ENCODE peak calls at places on chromosome 3, in nine cellular contexts. N, G, B, V, C, M, L, S and P are unnamed samples.

GRCh38 chr3:82259994-82260393 is 498.5 kb upstream of the GBE1 start:
- DNase-seq in N (no peak), G (no peak), B (no peak), V (no peak), C (no peak), M (no peak), L (peak), S (no peak), P (no peak)

GRCh38 chr3:137304313-137305056 is 346.7 kb downstream of the IL20RB start:
- DNase-seq in N (no peak), G (no peak), B (no peak), V (no peak), C (no peak), M (no peak), L (no peak), S (peak), P (no peak)

GRCh38 chr3:30181546-30181945 is 424.9 kb upstream of the TGFBR2 start:
- DNase-seq in N (no peak), G (no peak), B (no peak), V (no peak), C (no peak), M (no peak), L (no peak), S (no peak), P (no peak)

GRCh38 chr3:139803294-139803693 is 125.5 kb upstream of the NMNAT3 start:
- DNase-seq in N (no peak), G (no peak), B (no peak), V (no peak), C (no peak), M (no peak), L (no peak), S (no peak), P (no peak)

GRCh38 chr3:99248130-99248529 is 346.6 kb upstream of the DCBLD2 start:
- DNase-seq in N (no peak), G (peak), B (peak), V (no peak), C (no peak), M (no peak), L (peak), S (no peak), P (no peak)

GRCh38 chr3:190444576-190445145 is 5.0 kb downstream of the TMEM207 start:
- DNase-seq in N (no peak), G (no peak), B (peak), V (no peak), C (no peak), M (no peak), L (peak), S (no peak), P (no peak)

GRCh38 chr3:109532257-109533216 is 195.2 kb upstream of the DPPA4 start:
- DNase-seq in N (peak), G (no peak), B (peak), V (peak), C (no peak), M (peak), L (peak), S (peak), P (peak)

GRCh38 chr3:69425249-69425648 is 39.4 kb upstream of the FRMD4B start:
- DNase-seq in N (peak), G (peak), B (peak), V (peak), C (no peak), M (peak), L (peak), S (peak), P (peak)

GRCh38 chr3:44104668-44105321 is 136.9 kb upstream of the TOPAZ1 start:
- DNase-seq in N (peak), G (no peak), B (peak), V (no peak), C (peak), M (peak), L (peak), S (no peak), P (no peak)

GRCh38 chr3:77652624-77653023 is 612.7 kb downstream of the ROBO2 start:
- DNase-seq in N (no peak), G (no peak), B (no peak), V (no peak), C (no peak), M (no peak), L (no peak), S (no peak), P (no peak)

GRCh38 chr3:13045245-13045903 is 27.9 kb downstream of the IQSEC1 start:
- DNase-seq in N (no peak), G (no peak), B (no peak), V (peak), C (no peak), M (no peak), L (no peak), S (no peak), P (peak)

GRCh38 chr3:72230774-72231379 is 445.9 kb upstream of the PROK2 start:
- DNase-seq in N (peak), G (no peak), B (no peak), V (no peak), C (no peak), M (no peak), L (no peak), S (no peak), P (no peak)

GRCh38 chr3:9750556-9751411 is 1.0 kb downstream of the OGG1 start:
- DNase-seq in N (no peak), G (no peak), B (no peak), V (peak), C (no peak), M (no peak), L (peak), S (no peak), P (no peak)

GRCh38 chr3:66473637-66474036 is 27.2 kb downstream of the LRIG1 start:
- DNase-seq in N (peak), G (peak), B (no peak), V (no peak), C (no peak), M (no peak), L (peak), S (no peak), P (no peak)

GRCh38 chr3:132079150-132079549 is 44.3 kb upstream of the CPNE4 start:
- DNase-seq in N (no peak), G (no peak), B (no peak), V (no peak), C (no peak), M (no peak), L (no peak), S (no peak), P (no peak)

GRCh38 chr3:95705786-95706418 is 1108.5 kb upstream of the EPHA6 start:
- DNase-seq in N (no peak), G (peak), B (no peak), V (no peak), C (no peak), M (no peak), L (no peak), S (no peak), P (peak)

GRCh38 chr3:149340310-149340933 is 7.0 kb upstream of the TM4SF18 start:
- DNase-seq in N (peak), G (peak), B (peak), V (no peak), C (no peak), M (no peak), L (peak), S (no peak), P (no peak)

GRCh38 chr3:63961891-63962290 is 49.7 kb upstream of the SCAANT1 start:
- DNase-seq in N (peak), G (peak), B (peak), V (peak), C (no peak), M (peak), L (peak), S (no peak), P (no peak)

GRCh38 chr3:16448691-16449090 is 64.8 kb downstream of the RFTN1 start:
- DNase-seq in N (peak), G (peak), B (peak), V (peak), C (no peak), M (peak), L (peak), S (no peak), P (no peak)

GRCh38 chr3:187987919-187988318 is 166.0 kb upstream of the LPP start:
- DNase-seq in N (no peak), G (no peak), B (no peak), V (no peak), C (no peak), M (no peak), L (no peak), S (no peak), P (no peak)

GRCh38 chr3:170811515-170811914 is 58.5 kb downstream of the RPL22L1 start:
- DNase-seq in N (peak), G (peak), B (peak), V (no peak), C (no peak), M (no peak), L (peak), S (no peak), P (no peak)

GRCh38 chr3:60935709-60936108 is 315.5 kb downstream of the FHIT start:
- DNase-seq in N (peak), G (no peak), B (peak), V (no peak), C (no peak), M (peak), L (peak), S (no peak), P (no peak)

GRCh38 chr3:72728329-72728889 is 119.8 kb downstream of the SHQ1 start:
- DNase-seq in N (no peak), G (no peak), B (no peak), V (no peak), C (no peak), M (no peak), L (no peak), S (no peak), P (no peak)

GRCh38 chr3:53236112-53236841 is 19.5 kb downstream of the TKT start:
- DNase-seq in N (peak), G (peak), B (peak), V (no peak), C (no peak), M (peak), L (peak), S (no peak), P (no peak)

GRCh38 chr3:23807161-23808015 is 1.6 kb downstream of the UBE2E1 start:
- DNase-seq in N (peak), G (no peak), B (peak), V (peak), C (no peak), M (no peak), L (peak), S (no peak), P (peak)

GRCh38 chr3:194690501-194691372 is 5.1 kb downstream of the FAM43A start:
- DNase-seq in N (no peak), G (peak), B (no peak), V (peak), C (no peak), M (no peak), L (peak), S (no peak), P (no peak)

GRCh38 chr3:194688207-194688711 is 2.6 kb downstream of the FAM43A start:
- DNase-seq in N (peak), G (peak), B (no peak), V (peak), C (no peak), M (no peak), L (peak), S (peak), P (no peak)

GRCh38 chr3:194688946-194689345 is 3.3 kb downstream of the FAM43A start:
- DNase-seq in N (no peak), G (no peak), B (no peak), V (no peak), C (no peak), M (no peak), L (no peak), S (no peak), P (no peak)

GRCh38 chr3:194689493-194689901 is 3.8 kb downstream of the FAM43A start:
- DNase-seq in N (peak), G (peak), B (no peak), V (peak), C (no peak), M (no peak), L (peak), S (no peak), P (peak)

GRCh38 chr3:194691481-194692281 is 6.0 kb downstream of the FAM43A start:
- DNase-seq in N (no peak), G (peak), B (no peak), V (peak), C (peak), M (no peak), L (no peak), S (no peak), P (no peak)
- H3K4me2 ChIP-seq in N (no peak), G (no peak), B (no peak), V (peak), C (peak), M (no peak), L (no peak), S (no peak), P (no peak)

DNA sequence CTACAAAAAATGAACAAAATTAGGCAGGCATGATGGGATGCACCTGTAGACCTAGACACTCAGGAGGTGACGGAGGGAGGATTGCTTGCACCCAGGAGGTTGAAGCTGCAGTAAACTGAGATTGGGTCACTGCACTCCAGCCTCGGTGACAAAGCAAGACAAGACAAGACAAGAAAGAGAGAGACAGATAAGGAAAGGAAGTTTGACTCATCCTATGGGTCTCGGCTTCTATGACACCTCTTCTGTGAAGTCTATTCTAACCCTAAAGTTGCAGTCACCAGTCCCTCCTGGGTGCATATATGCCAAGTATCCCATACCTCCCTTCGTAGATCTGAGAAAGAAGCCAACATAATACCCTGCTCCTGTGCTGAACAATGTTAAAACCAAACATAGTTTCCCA is 7.9 kb upstream of the ZMAT3 start:
- DNase-seq in N (no peak), G (no peak), B (no peak), V (no peak), C (no peak), M (no peak), L (no peak), S (no peak), P (no peak)
- H2AFZ ChIP-seq in N (no peak), G (no peak), B (no peak), V (no peak), C (no peak), M (no peak), L (no peak), S (peak), P (no peak)

GRCh38 chr3:113330742-113331141 is 110.6 kb downstream of the CFAP44 start:
- DNase-seq in N (no peak), G (no peak), B (no peak), V (no peak), C (no peak), M (no peak), L (no peak), S (no peak), P (no peak)

GRCh38 chr3:113331187-113331586 is 110.1 kb downstream of the CFAP44 start:
- DNase-seq in N (no peak), G (no peak), B (no peak), V (no peak), C (no peak), M (no peak), L (no peak), S (no peak), P (no peak)

GRCh38 chr3:113329757-113330156 is 111.5 kb downstream of the CFAP44 start:
- DNase-seq in N (peak), G (no peak), B (no peak), V (no peak), C (no peak), M (no peak), L (no peak), S (no peak), P (no peak)
- H3K4me2 ChIP-seq in N (no peak), G (no peak), B (no peak), V (no peak), C (no peak), M (no peak), L (no peak), S (no peak), P (no peak)

DNA sequence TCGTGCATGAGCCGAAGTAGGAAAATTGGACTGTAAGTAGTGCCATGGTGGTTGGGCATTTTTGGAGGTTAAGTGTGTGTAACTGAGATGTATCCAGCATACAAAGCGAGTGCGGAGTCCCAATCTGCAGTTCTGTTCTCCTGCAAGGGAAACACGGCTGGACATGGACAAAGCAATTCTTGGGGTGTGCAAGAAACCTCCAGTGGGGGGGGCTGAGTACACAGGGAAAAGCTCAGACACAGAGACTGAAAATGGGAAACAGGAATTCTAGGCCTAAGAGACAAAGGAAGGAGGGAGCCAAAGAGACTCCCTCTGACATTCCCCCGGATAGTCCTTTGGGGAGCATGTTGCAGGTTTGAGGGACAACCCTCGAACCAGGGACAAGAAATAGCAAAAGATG is 83.2 kb upstream of the PLSCR4 start:
- DNase-seq in N (peak), G (peak), B (peak), V (no peak), C (no peak), M (no peak), L (peak), S (no peak), P (no peak)
- H2AFZ ChIP-seq in N (no peak), G (no peak), B (no peak), V (no peak), C (no peak), M (no peak), L (peak), S (no peak), P (no peak)